ENCODE peak calls at places on chromosomes 7 and 10, in seven cellular contexts. C is CD8-positive, alpha-beta T cell; T is NCI-H1092; H is WTC11; Y is endothelial cell; U is fibroblast of lung; X is activated CD4-positive, alpha-beta T cell treated with anti-CD3 and anti-CD28 coated beads for 4 hours. A is an unnamed sample.

GRCh38 chr7:48182736-48183369 is 11.6 kb downstream of the ABCA13 start:
- DNase-seq in T (no peak), X (no peak), H (no peak), Y (no peak), U (peak; percentile 75), C (no peak), A (peak; percentile 53)

GRCh38 chr10:3782456-3783312 is 2.3 kb downstream of the KLF6 start:
- DNase-seq in C (peak; percentile 71), H (no peak), U (peak; percentile 96), X (peak; percentile 60), Y (no peak), T (no peak), A (peak; percentile 94)

GRCh38 chr7:26227987-26228386 is 26.4 kb downstream of the CBX3 start:
- DNase-seq in U (no peak), C (no peak), H (no peak), T (no peak), Y (no peak), X (no peak), A (no peak)

GRCh38 chr10:6119423-6119822 is 30.6 kb downstream of the RBM17 start:
- DNase-seq in H (no peak), T (no peak), U (peak; percentile 17), C (no peak), X (no peak), Y (no peak), A (no peak)

GRCh38 chr7:32154797-32155196 is 84.6 kb upstream of the PDE1C start:
- DNase-seq in T (no peak), Y (no peak), X (no peak), C (no peak), U (peak; percentile 65), H (no peak), A (peak; percentile 65)

GRCh38 chr7:42236266-42237161 is 495 bp downstream of the GLI3 start:
- DNase-seq in U (peak; percentile 69), X (no peak), T (no peak), C (no peak), H (peak; percentile 71), Y (peak; percentile 58), A (peak; percentile 75)

GRCh38 chr7:152025937-152026890 is 740 bp downstream of the GALNT11 start:
- DNase-seq in U (no peak), T (no peak), X (no peak), H (no peak), C (no peak), Y (no peak), A (no peak)

GRCh38 chr7:5689118-5689517 is 92.3 kb downstream of the RNF216 start:
- DNase-seq in C (peak; percentile 75), X (peak; percentile 66), H (no peak), U (peak; percentile 36), Y (no peak), T (no peak), A (peak; percentile 61)

GRCh38 chr10:9069136-9069535 is 1014.6 kb downstream of the GATA3 start:
- DNase-seq in X (no peak), T (no peak), C (no peak), H (no peak), Y (no peak), U (peak; percentile 67), A (no peak)

GRCh38 chr7:93725954-93726353 is 151.4 kb upstream of the CALCR start:
- DNase-seq in H (no peak), T (no peak), C (no peak), Y (no peak), X (no peak), U (no peak), A (no peak)

GRCh38 chr7:157714166-157715070 is 377.6 kb downstream of the DNAJB6 start:
- DNase-seq in U (no peak), H (no peak), T (no peak), X (no peak), Y (no peak), C (no peak), A (no peak)

GRCh38 chr7:69363131-69363530 is 235.1 kb upstream of the AUTS2 start:
- DNase-seq in H (no peak), U (peak; percentile 65), Y (no peak), C (no peak), T (no peak), X (no peak), A (no peak)

GRCh38 chr7:98872328-98872924 is 2.6 kb upstream of the TMEM130 start:
- DNase-seq in X (no peak), T (no peak), H (no peak), U (no peak), Y (no peak), C (no peak), A (peak; percentile 29)

GRCh38 chr10:4867520-4868356 is 41.7 kb downstream of the AKR1E2 start:
- DNase-seq in Y (peak; percentile 25), H (no peak), X (no peak), U (peak; percentile 77), C (no peak), T (no peak), A (no peak)

GRCh38 chr7:74514131-74514591 is 60.5 kb downstream of the GTF2IRD1 start:
- DNase-seq in H (no peak), T (peak; percentile 55), C (no peak), Y (no peak), U (no peak), X (no peak), A (no peak)

GRCh38 chr7:12637819-12638592 is 49.4 kb upstream of the ARL4A start:
- DNase-seq in X (no peak), T (no peak), U (no peak), Y (no peak), C (no peak), H (no peak), A (no peak)

GRCh38 chr10:47101196-47101595 is 190.0 kb downstream of the PTPN20 start:
- DNase-seq in C (no peak), X (no peak), H (no peak), T (no peak), U (no peak), Y (no peak), A (no peak)

GRCh38 chr10:63083904-63084689 is 49.0 kb upstream of the NRBF2 start:
- DNase-seq in Y (peak; percentile 23), C (peak; percentile 36), H (peak; percentile 28), X (peak; percentile 46), U (peak; percentile 78), T (peak; percentile 5), A (peak; percentile 66)

GRCh38 chr7:127713758-127714157 is 61.8 kb downstream of the SND1 start:
- DNase-seq in C (no peak), X (no peak), U (no peak), Y (no peak), T (no peak), H (no peak), A (no peak)

GRCh38 chr7:90180649-90181048 is 26.4 kb downstream of the STEAP1 start:
- DNase-seq in T (no peak), H (no peak), Y (no peak), U (no peak), C (no peak), X (no peak), A (no peak)

GRCh38 chr10:74056081-74056818 is 58.3 kb downstream of the VCL start:
- DNase-seq in H (no peak), C (no peak), U (peak; percentile 89), Y (no peak), T (no peak), X (no peak), A (peak; percentile 83)

GRCh38 chr7:104976966-104977636 is 36.9 kb upstream of the KMT2E start:
- DNase-seq in X (no peak), T (no peak), C (no peak), U (no peak), H (no peak), Y (no peak), A (no peak)

GRCh38 chr7:97298561-97298960 is 181.1 kb downstream of the SDHAF3 start:
- DNase-seq in X (no peak), U (peak; percentile 11), C (no peak), T (no peak), Y (no peak), H (no peak), A (peak; percentile 1)

GRCh38 chr10:50511512-50512213 is 112.1 kb downstream of the SGMS1 start:
- DNase-seq in T (no peak), U (peak; percentile 72), H (no peak), X (peak; percentile 9), C (no peak), Y (no peak), A (peak; percentile 36)

GRCh38 chr7:108613147-108613948 is 43.7 kb downstream of the DNAJB9 start:
- DNase-seq in C (no peak), T (peak; percentile 66), U (peak; percentile 11), X (no peak), Y (no peak), H (no peak), A (peak; percentile 41)

GRCh38 chr10:74825033-74825370 is 1.4 kb upstream of the KAT6B start:
- DNase-seq in T (no peak), X (no peak), U (no peak), C (no peak), Y (peak; percentile 34), H (peak; percentile 41), A (no peak)

GRCh38 chr7:20666444-20666843 is 51.0 kb downstream of the ABCB5 start:
- DNase-seq in H (no peak), U (no peak), T (no peak), C (no peak), X (no peak), Y (no peak), A (no peak)

GRCh38 chr7:16660702-16661464 is 14.9 kb downstream of the BZW2 start:
- DNase-seq in Y (no peak), C (no peak), T (no peak), H (no peak), X (no peak), U (peak; percentile 75), A (peak; percentile 79)

GRCh38 chr7:102431617-102432298 is 1.6 kb upstream of the ORAI2 start:
- DNase-seq in U (no peak), H (no peak), Y (no peak), C (peak; percentile 79), T (no peak), X (peak; percentile 56), A (no peak)

GRCh38 chr10:15898046-15898445 is 37.7 kb upstream of the MINDY3 start:
- DNase-seq in Y (no peak), T (no peak), U (peak; percentile 5), H (no peak), C (no peak), X (no peak), A (peak; percentile 11)

GRCh38 chr10:81576336-81576735 is 298.7 kb upstream of the NRG3 start:
- DNase-seq in T (no peak), U (no peak), X (no peak), Y (no peak), C (no peak), H (no peak), A (no peak)

GRCh38 chr7:122528879-122529481 is 169.9 kb downstream of the RNF133 start:
- DNase-seq in T (peak; percentile 41), C (no peak), H (no peak), X (no peak), Y (no peak), U (peak; percentile 23), A (peak; percentile 27)

GRCh38 chr7:74306737-74307469 is 17.7 kb downstream of the CLIP2 start:
- DNase-seq in H (no peak), Y (peak; percentile 16), T (peak; percentile 27), U (peak; percentile 84), X (no peak), C (no peak), A (peak; percentile 86)

GRCh38 chr10:28676297-28676967 is 889 bp upstream of the BAMBI start:
- DNase-seq in H (peak; percentile 73), X (peak; percentile 24), U (no peak), C (peak; percentile 21), T (peak; percentile 5), Y (peak; percentile 44), A (peak; percentile 41)

GRCh38 chr7:154484406-154484805 is 432.2 kb downstream of the DPP6 start:
- DNase-seq in H (no peak), T (peak; percentile 78), X (no peak), Y (no peak), U (no peak), C (no peak), A (no peak)

GRCh38 chr7:103679156-103680132 is 233.4 kb upstream of the SLC26A5 start:
- DNase-seq in C (no peak), H (no peak), X (no peak), Y (no peak), U (peak; percentile 41), T (no peak), A (peak; percentile 27)

GRCh38 chr7:22723171-22723601 is 3.8 kb upstream of the IL6 start:
- DNase-seq in T (no peak), H (no peak), U (peak; percentile 33), X (no peak), C (no peak), Y (no peak), A (peak; percentile 56)

GRCh38 chr7:143884978-143885559 is 16.9 kb downstream of the TCAF1 start:
- DNase-seq in H (peak; percentile 87), X (no peak), C (no peak), Y (peak; percentile 62), T (peak; percentile 23), U (peak; percentile 82), A (peak; percentile 75)

A was measured in EL.